ENCODE peak calls at places on chromosome 21, in four cellular contexts. J, N, Z and V are unnamed samples.

GRCh38 chr21:27519357-27519756 is 552.5 kb upstream of the ADAMTS5 start:
- DNase-seq in J (no peak), N (peak), Z (no peak), V (no peak)

GRCh38 chr21:18451679-18452078 is 48.1 kb upstream of the TMPRSS15 start:
- DNase-seq in J (no peak), N (no peak), Z (no peak), V (no peak)

GRCh38 chr21:18114735-18115134 is 129.9 kb upstream of the CHODL start:
- DNase-seq in J (no peak), N (no peak), Z (no peak), V (no peak)

GRCh38 chr21:46154155-46154954 is 1.0 kb downstream of the FTCD start:
- DNase-seq in J (no peak), N (no peak), Z (no peak), V (peak)

GRCh38 chr21:46151261-46151988 is 4.0 kb downstream of the FTCD start:
- DNase-seq in J (no peak), N (no peak), Z (no peak), V (peak)

GRCh38 chr21:29586696-29587095 is 288.0 kb downstream of the BACH1 start:
- DNase-seq in J (no peak), N (no peak), Z (no peak), V (no peak)

GRCh38 chr21:24509131-24509530 is 1098.2 kb downstream of the MRPL39 start:
- DNase-seq in J (no peak), N (no peak), Z (no peak), V (no peak)

GRCh38 chr21:37655601-37656300 is 260.5 kb downstream of the KCNJ6 start:
- DNase-seq in J (no peak), N (no peak), Z (no peak), V (no peak)

GRCh38 chr21:36547464-36547863 is 67.5 kb upstream of the CLDN14 start:
- DNase-seq in J (no peak), N (no peak), Z (no peak), V (no peak)

GRCh38 chr21:19049567-19049966 is 646.0 kb upstream of the TMPRSS15 start:
- DNase-seq in J (no peak), N (no peak), Z (peak), V (no peak)

GRCh38 chr21:36738489-36739126 is 39.7 kb downstream of the SIM2 start:
- DNase-seq in J (no peak), N (no peak), Z (no peak), V (peak)

GRCh38 chr21:14453339-14453738 is 70.4 kb upstream of the HSPA13 start:
- DNase-seq in J (no peak), N (no peak), Z (no peak), V (no peak)

GRCh38 chr21:35711661-35712060 is 348.7 kb downstream of the SETD4 start:
- DNase-seq in J (no peak), N (no peak), Z (no peak), V (no peak)

GRCh38 chr21:16124397-16125130 is 394.8 kb downstream of the USP25 start:
- DNase-seq in J (no peak), N (peak), Z (no peak), V (no peak)

GRCh38 chr21:20523191-20523590 is 475.0 kb upstream of the NCAM2 start:
- DNase-seq in J (no peak), N (no peak), Z (no peak), V (no peak)

GRCh38 chr21:28771790-28772501 is 220.7 kb downstream of the LTN1 start:
- DNase-seq in J (no peak), N (peak), Z (no peak), V (no peak)

GRCh38 chr21:41426656-41427311 is 745 bp downstream of the MX1 start:
- DNase-seq in J (no peak), N (no peak), Z (no peak), V (no peak)

GRCh38 chr21:38968887-38969543 is 163.3 kb downstream of the ETS2 start:
- DNase-seq in J (no peak), N (no peak), Z (no peak), V (no peak)

GRCh38 chr21:29208666-29209059 is 78.2 kb downstream of the MAP3K7CL start:
- DNase-seq in J (no peak), N (peak), Z (no peak), V (no peak)

GRCh38 chr21:46065215-46065992 is 32.5 kb upstream of the COL6A2 start:
- DNase-seq in J (peak), N (peak), Z (no peak), V (no peak)

GRCh38 chr21:31879251-31879650 is 6.4 kb downstream of the HUNK start:
- DNase-seq in J (no peak), N (no peak), Z (no peak), V (no peak)

DNA sequence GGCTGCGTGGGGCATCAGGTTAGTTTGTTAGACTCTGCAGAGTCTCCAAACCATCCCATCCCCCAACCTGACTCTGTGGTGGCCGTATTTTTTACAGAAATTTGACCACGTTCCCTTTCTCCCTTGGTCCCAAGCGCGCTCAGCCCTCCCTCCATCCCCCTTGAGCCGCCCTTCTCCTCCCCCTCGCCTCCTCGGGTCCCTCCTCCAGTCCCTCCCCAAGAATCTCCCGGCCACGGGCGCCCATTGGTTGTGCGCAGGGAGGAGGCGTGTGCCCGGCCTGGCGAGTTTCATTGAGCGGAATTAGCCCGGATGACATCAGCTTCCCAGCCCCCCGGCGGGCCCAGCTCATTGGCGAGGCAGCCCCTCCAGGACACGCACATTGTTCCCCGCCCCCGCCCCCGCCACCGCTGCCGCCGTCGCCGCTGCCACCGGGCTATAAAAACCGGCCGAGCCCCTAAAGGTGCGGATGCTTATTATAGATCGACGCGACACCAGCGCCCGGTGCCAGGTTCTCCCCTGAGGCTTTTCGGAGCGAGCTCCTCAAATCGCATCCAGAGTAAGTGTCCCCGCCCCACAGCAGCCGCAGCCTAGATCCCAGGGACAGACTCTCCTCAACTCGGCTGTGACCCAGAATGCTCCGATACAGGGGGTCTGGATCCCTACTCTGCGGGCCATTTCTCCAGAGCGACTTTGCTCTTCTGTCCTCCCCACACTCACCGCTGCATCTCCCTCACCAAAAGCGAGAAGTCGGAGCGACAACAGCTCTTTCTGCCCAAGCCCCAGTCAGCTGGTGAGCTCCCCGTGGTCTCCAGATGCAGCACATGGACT is at the start of gene OLIG2:
- DNase-seq in J (no peak), N (no peak), Z (no peak), V (no peak)
- H3K4me3 ChIP-seq in J (peak), N (no peak), Z (no peak), V (no peak)

DNA sequence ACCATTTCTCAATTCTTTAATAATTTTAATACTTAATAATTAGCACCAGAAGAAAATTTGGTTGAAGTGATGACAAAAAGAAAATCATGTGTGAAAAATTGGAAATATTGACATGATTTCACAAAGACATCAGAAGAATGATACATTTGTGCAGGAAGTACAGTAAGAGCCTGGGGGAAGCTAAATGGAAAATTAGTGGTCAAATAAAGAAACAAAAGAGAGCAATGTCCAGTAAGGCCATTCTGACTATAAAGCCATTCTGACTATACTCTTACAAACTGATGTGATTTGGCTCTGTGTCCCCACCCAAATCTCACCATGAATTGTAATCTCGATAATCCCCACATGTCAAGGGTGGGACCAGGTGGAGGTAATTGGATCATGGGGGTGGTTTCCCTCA is 48.6 kb upstream of the KCNE1 start:
- DNase-seq in J (no peak), N (no peak), Z (no peak), V (no peak)
- TF ChIP-seq CTCF in J (no peak), N (no peak), Z (no peak), V (no peak)

GRCh38 chr21:26047279-26047967 is 123.1 kb downstream of the APP start:
- DNase-seq in J (no peak), N (no peak), Z (no peak), V (no peak)

GRCh38 chr21:26042181-26042876 is 128.2 kb downstream of the APP start:
- DNase-seq in J (no peak), N (no peak), Z (no peak), V (no peak)

GRCh38 chr21:26043891-26044290 is 126.7 kb downstream of the APP start:
- DNase-seq in J (no peak), N (no peak), Z (no peak), V (no peak)

GRCh38 chr21:26041441-26042180 is 129.0 kb downstream of the APP start:
- DNase-seq in J (no peak), N (no peak), Z (no peak), V (no peak)
- H3K27ac ChIP-seq in J (no peak), N (no peak), Z (no peak), V (no peak)

GRCh38 chr21:42445311-42445710 is 41.6 kb downstream of the UBASH3A start:
- DNase-seq in J (no peak), N (no peak), Z (no peak), V (no peak)

GRCh38 chr21:42448683-42449082 is 45.0 kb downstream of the UBASH3A start:
- DNase-seq in J (no peak), N (no peak), Z (no peak), V (no peak)

GRCh38 chr21:42446531-42446930 is 42.8 kb downstream of the UBASH3A start:
- DNase-seq in J (no peak), N (no peak), Z (no peak), V (no peak)

GRCh38 chr21:42447732-42448131 is 44.0 kb downstream of the UBASH3A start:
- DNase-seq in J (no peak), N (no peak), Z (no peak), V (no peak)

GRCh38 chr21:42447182-42447581 is 43.5 kb downstream of the UBASH3A start:
- DNase-seq in J (no peak), N (no peak), Z (no peak), V (no peak)
- H3K4me3 ChIP-seq in J (no peak), N (no peak), Z (no peak), V (no peak)